ENCODE peak calls at places on chromosomes 2 and 18, in six cellular contexts. J is iris pigment epithelial cell; I is Daoy; R is AG09309; E is CD14-positive monocyte; M is activated CD4-positive, alpha-beta T cell treated with anti-CD3 and anti-CD28 coated beads for 48 hours. S is an unnamed sample.

GRCh38 chr2:73107211-73107926 is 5.4 kb downstream of the RAB11FIP5 start:
- DNase-seq in J (no peak), R (no peak), I (peak), E (peak), M (no peak), S (peak)

GRCh38 chr2:226410212-226410611 is 389.4 kb downstream of the IRS1 start:
- DNase-seq in R (no peak), J (no peak), M (no peak), E (no peak), I (no peak), S (no peak)

GRCh38 chr2:218827701-218828476 is 3.7 kb downstream of the PRKAG3 start:
- DNase-seq in J (no peak), M (no peak), R (no peak), I (no peak), E (no peak), S (no peak)

GRCh38 chr2:236769981-236770671 is 200.5 kb downstream of the ACKR3 start:
- DNase-seq in R (peak), I (peak), M (no peak), J (peak), E (no peak), S (peak)

GRCh38 chr2:21944536-21944935 is 820.8 kb downstream of the TDRD15 start:
- DNase-seq in I (no peak), R (no peak), E (no peak), M (no peak), J (no peak), S (no peak)

GRCh38 chr18:32772580-32773186 is at the start of gene KLHL14:
- DNase-seq in R (no peak), J (no peak), M (no peak), I (no peak), E (no peak), S (peak)

GRCh38 chr2:55168221-55169154 is 63.6 kb downstream of the CLHC1 start:
- DNase-seq in I (peak), M (peak), R (peak), E (peak), J (peak), S (peak)

GRCh38 chr2:24586955-24587354 is 95.9 kb downstream of the NCOA1 start:
- DNase-seq in J (no peak), R (no peak), M (no peak), I (no peak), E (no peak), S (no peak)

GRCh38 chr2:196219686-196220085 is 48.3 kb upstream of the STK17B start:
- DNase-seq in J (no peak), I (no peak), E (no peak), R (no peak), M (no peak), S (no peak)

GRCh38 chr2:39547811-39548719 is 111.0 kb upstream of the MAP4K3 start:
- DNase-seq in I (peak), R (no peak), E (no peak), M (no peak), J (peak), S (no peak)

S was measured in osteoblast.